ENCODE peak calls at places on chromosomes 16 and 17, in four cellular contexts. M, A, F and R are unnamed samples.

GRCh38 chr17:1709971-1710806 is at the start of gene TLCD2:
- DNase-seq in F (no peak), A (peak; percentile 92), M (peak; percentile 84), R (peak; percentile 89)

GRCh38 chr17:14768923-14769322 is 468.0 kb downstream of the HS3ST3B1 start:
- DNase-seq in A (no peak), F (no peak), M (no peak), R (no peak)

GRCh38 chr17:55238197-55238930 is 26.4 kb upstream of the HLF start:
- DNase-seq in M (peak; percentile 96), F (peak; percentile 65), A (peak; percentile 99), R (peak; percentile 99)

GRCh38 chr17:35214192-35214591 is 20.0 kb upstream of the SLC35G3 start:
- DNase-seq in A (no peak), M (no peak), F (no peak), R (no peak)

GRCh38 chr16:3468501-3468900 is 25.0 kb downstream of the NAA60 start:
- DNase-seq in F (no peak), M (no peak), A (no peak), R (no peak)

GRCh38 chr17:47200325-47200663 is 8.9 kb upstream of the MYL4 start:
- DNase-seq in F (no peak), M (no peak), A (no peak), R (no peak)

GRCh38 chr16:22948058-22948602 is 134.2 kb downstream of the HS3ST2 start:
- DNase-seq in M (no peak), F (no peak), A (no peak), R (no peak)

GRCh38 chr17:57889892-57890856 is 40.3 kb upstream of the MRPS23 start:
- DNase-seq in F (peak; percentile 86), M (peak; percentile 93), A (peak; percentile 83), R (no peak)

GRCh38 chr17:17729620-17730249 is 48.5 kb downstream of the RAI1 start:
- DNase-seq in F (no peak), M (no peak), A (peak; percentile 79), R (peak; percentile 70)

GRCh38 chr16:69444873-69445517 is 20.6 kb downstream of the CYB5B start:
- DNase-seq in A (no peak), M (no peak), F (no peak), R (no peak)

GRCh38 chr16:81251871-81252270 is 13.4 kb downstream of the BCO1 start:
- DNase-seq in F (no peak), A (no peak), M (no peak), R (peak; percentile 70)

GRCh38 chr17:26792486-26792885 is 501.4 kb upstream of the WSB1 start:
- DNase-seq in F (no peak), M (no peak), A (no peak), R (no peak)

GRCh38 chr17:66949501-66949900 is 15.0 kb upstream of the CACNG4 start:
- DNase-seq in F (no peak), A (no peak), M (no peak), R (no peak)

GRCh38 chr16:88863426-88863825 is 3.0 kb downstream of the PABPN1L start:
- DNase-seq in F (no peak), A (no peak), M (no peak), R (no peak)

GRCh38 chr17:18250259-18250658 is 8.3 kb downstream of the FLII start:
- DNase-seq in A (no peak), M (no peak), F (no peak), R (no peak)

GRCh38 chr16:74698220-74698619 is 2.4 kb downstream of the MLKL start:
- DNase-seq in M (no peak), F (no peak), A (no peak), R (no peak)

GRCh38 chr17:63458478-63458877 is 12.4 kb upstream of the CYB561 start:
- DNase-seq in A (no peak), F (no peak), M (no peak), R (no peak)

GRCh38 chr16:56425439-56425832 is at the start of gene AMFR:
- DNase-seq in F (no peak), A (peak; percentile 75), M (peak; percentile 87), R (peak; percentile 94)

GRCh38 chr17:75688209-75688771 is 21.2 kb downstream of the SAP30BP start:
- DNase-seq in M (no peak), A (no peak), F (no peak), R (no peak)

GRCh38 chr17:42674755-42675347 is 1.9 kb downstream of the PLEKHH3 start:
- DNase-seq in M (peak; percentile 64), F (no peak), A (no peak), R (no peak)

GRCh38 chr16:81996664-81997529 is 14.4 kb downstream of the SDR42E1 start:
- DNase-seq in F (no peak), M (no peak), A (peak; percentile 51), R (peak; percentile 77)

GRCh38 chr16:49528564-49529150 is 155.1 kb downstream of the C16orf78 start:
- DNase-seq in A (no peak), M (no peak), F (no peak), R (no peak)
- H3K4me3 ChIP-seq in A (no peak overlapping the region), M (peak overlapping the region; percentile 40), F (peak overlapping the region; percentile 64), R (no peak overlapping the region)

GRCh38 chr16:11988258-11988978 is 11.9 kb downstream of the SNX29 start:
- DNase-seq in A (no peak), M (no peak), F (no peak), R (no peak)
- H3K27ac ChIP-seq in A (no peak overlapping the region), M (no peak overlapping the region), F (no peak overlapping the region), R (no peak overlapping the region)

DNA sequence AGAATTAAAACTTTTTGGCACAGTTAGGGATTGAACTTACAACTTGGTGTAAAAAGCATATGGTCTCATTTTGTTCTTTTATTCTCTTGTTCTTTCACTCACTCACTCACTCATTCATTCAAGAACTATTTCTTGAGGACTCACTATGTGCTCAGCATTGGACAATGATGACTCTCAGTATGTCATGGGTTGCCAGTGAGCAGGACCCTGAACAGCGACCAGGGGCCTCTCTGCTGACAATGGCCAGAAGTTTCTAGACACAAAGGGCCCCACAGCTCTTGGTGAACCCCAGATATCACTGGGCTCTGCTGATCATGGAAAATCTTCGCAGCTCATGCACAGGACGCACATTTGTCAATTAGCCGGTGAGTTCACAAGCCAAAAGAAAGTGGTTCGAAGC is 32.4 kb upstream of the TNRC6C start:
- DNase-seq in A (no peak), M (no peak), F (no peak), R (no peak)
- H3K4me3 ChIP-seq in A (no peak overlapping the region), M (no peak overlapping the region), F (no peak overlapping the region), R (no peak overlapping the region)

GRCh38 chr16:25575363-25575762 is 116.4 kb upstream of the HS3ST4 start:
- DNase-seq in M (no peak), A (no peak), F (no peak), R (no peak)
- H3K27ac ChIP-seq in M (no peak overlapping the region), A (no peak overlapping the region), F (no peak overlapping the region), R (no peak overlapping the region)

GRCh38 chr17:50957600-50958575 is 91.7 kb upstream of the TOB1 start:
- DNase-seq in A (no peak), M (no peak), F (no peak), R (no peak)

GRCh38 chr17:50955160-50955559 is 89.0 kb upstream of the TOB1 start:
- DNase-seq in M (no peak), A (no peak), F (no peak), R (no peak)

GRCh38 chr17:50955667-50956120 is 89.5 kb upstream of the TOB1 start:
- DNase-seq in F (no peak), A (no peak), M (no peak), R (no peak)

GRCh38 chr17:50956750-50957523 is 90.8 kb upstream of the TOB1 start:
- DNase-seq in F (no peak), M (peak; percentile 83), A (peak; percentile 71), R (peak; percentile 78)

DNA sequence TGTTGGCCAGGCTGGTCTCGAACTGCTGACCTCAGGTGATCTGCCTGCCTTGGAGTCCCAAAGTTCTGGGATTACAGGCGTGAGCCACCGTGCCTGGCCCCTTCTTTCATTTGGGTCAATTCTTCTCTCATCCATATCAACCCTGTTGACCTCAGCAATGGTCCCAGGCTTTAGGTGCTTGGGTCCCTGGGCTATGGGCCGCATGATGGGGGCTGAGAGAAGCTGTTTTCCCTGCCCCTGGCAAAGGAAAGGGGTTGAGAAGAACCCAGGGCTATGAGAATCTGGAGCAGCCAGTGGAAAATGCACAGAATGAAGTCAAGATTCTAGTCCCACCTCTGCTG is 90.2 kb upstream of the TOB1 start:
- DNase-seq in F (no peak), A (no peak), M (no peak), R (no peak)
- H3K4me3 ChIP-seq in F (no peak overlapping the region), A (no peak overlapping the region), M (no peak overlapping the region), R (no peak overlapping the region)

GRCh38 chr16:66427451-66427860 is 361 bp downstream of the BEAN1 start:
- DNase-seq in F (no peak), A (no peak), M (no peak), R (no peak)

GRCh38 chr16:66425651-66426050 is 1.4 kb upstream of the BEAN1 start:
- DNase-seq in M (no peak), A (no peak), F (no peak), R (no peak)

GRCh38 chr16:66427036-66427446 is at the start of gene BEAN1:
- DNase-seq in A (peak; percentile 46), M (peak; percentile 67), F (no peak), R (peak; percentile 67)

GRCh38 chr16:66427871-66428681 is 981 bp downstream of the BEAN1 start:
- DNase-seq in A (no peak), M (peak; percentile 66), F (no peak), R (peak; percentile 39)

DNA sequence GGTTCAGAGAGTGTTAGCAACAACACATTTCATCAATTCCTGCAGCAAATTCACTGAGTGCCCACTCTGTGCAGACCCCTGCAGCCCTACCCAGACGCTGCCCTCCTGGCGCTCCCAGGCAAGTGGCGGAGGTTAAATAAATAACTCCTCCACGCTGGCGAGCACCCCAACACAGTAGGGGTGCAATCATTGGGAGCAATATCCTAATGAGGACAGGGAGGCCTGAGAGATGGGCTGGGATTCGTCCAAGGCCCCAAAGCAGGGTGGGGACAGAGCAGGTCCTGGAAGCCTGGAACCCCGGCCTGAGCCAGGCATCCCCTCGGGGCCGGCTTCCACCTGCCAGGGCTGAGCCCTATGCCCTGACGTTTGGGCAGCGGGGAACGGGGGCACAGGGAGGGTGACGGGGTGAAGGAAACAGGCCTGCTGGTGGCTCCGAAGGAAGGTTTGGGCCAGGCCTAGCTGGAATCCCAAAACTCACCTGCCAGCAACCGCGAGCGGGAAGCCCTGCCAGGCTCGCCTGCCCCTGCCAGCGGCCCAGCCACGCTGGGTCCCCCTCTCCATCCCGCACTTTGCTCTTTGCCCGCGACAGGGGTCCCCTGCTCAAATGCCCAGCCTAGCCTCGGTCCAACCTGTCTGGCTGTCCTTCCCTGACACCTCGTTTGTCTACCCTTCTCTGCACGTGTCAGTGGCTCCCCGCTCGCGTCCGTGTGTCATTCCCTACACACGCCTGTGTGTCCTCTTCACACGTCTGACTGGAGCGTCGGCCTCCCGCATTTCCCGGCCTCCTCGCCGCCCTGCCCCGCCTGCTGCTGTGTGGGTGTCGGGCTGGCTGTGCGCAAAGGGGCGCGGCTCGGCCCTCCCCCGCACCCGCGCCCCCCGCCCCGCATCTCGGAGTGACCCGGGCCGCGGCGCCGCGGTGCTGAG is 721 bp upstream of the BEAN1 start:
- DNase-seq in A (no peak), M (no peak), F (no peak), R (peak; percentile 38)
- H3K27ac ChIP-seq in A (peak overlapping the region; percentile 93), M (no peak overlapping the region), F (no peak overlapping the region), R (no peak overlapping the region)

DNA sequence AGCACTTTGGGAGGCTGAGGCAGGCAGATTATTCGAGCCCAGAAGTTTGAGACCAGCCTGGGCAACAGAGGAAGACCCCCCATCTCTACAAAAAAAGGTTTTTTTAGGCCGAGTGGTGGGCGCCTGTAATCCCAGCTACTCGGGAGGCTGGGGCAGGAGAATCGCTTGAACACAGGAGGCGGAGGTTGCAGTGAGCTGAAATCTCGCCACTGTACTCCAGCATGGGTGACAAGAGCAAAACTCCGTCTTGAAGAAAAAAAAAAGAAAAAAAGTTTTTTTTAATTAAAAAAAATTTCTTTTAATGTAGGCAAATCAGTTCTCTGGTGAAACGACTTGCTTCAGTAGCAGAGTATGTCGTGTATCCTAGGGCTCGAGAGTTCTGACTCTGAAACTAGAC is 10.9 kb downstream of the HSD3B7 start:
- DNase-seq in F (no peak), A (no peak), M (no peak), R (no peak)
- H3K4me3 ChIP-seq in F (peak overlapping the region; percentile 77), A (peak overlapping the region; percentile 61), M (no peak overlapping the region), R (no peak overlapping the region)